ENCODE peak calls at places on chromosomes 6 and 20, in eight cellular contexts. I is tibial artery; Z is endothelial cell of umbilical vein; W is tibial nerve; H is SK-N-SH; F is PC-9; U is CD8-positive, alpha-beta memory T cell; D is uterus. S is an unnamed sample.

GRCh38 chr6:145643760-145644159 is 91.6 kb downstream of the EPM2A start:
- DNase-seq in H (no peak), F (no peak), U (no peak), I (no peak), D (no peak), W (no peak), Z (no peak), S (no peak)

GRCh38 chr6:5995705-5996686 is 10.7 kb downstream of the NRN1 start:
- DNase-seq in H (peak; percentile 88), W (peak; percentile 74), F (no peak), U (no peak), D (peak; percentile 46), Z (peak; percentile 79), I (peak; percentile 88), S (no peak)

GRCh38 chr20:6509375-6509774 is 258.1 kb upstream of the BMP2 start:
- DNase-seq in I (no peak), W (no peak), Z (no peak), H (no peak), F (no peak), D (no peak), U (no peak), S (no peak)

GRCh38 chr6:42914546-42914945 is 1.3 kb upstream of the PTCRA start:
- DNase-seq in H (no peak), I (no peak), W (no peak), U (no peak), F (no peak), Z (no peak), D (no peak), S (no peak)

GRCh38 chr6:10518461-10519216 is 2.5 kb upstream of the GCNT2 start:
- DNase-seq in I (no peak), U (no peak), D (no peak), Z (peak; percentile 88), H (no peak), F (peak; percentile 47), W (no peak), S (peak; percentile 26)

GRCh38 chr6:82780334-82780733 is 285.3 kb downstream of the UBE3D start:
- DNase-seq in W (no peak), D (no peak), H (no peak), F (no peak), I (no peak), U (no peak), Z (no peak), S (no peak)

GRCh38 chr20:10356628-10357027 is 77.4 kb downstream of the MKKS start:
- DNase-seq in I (no peak), F (no peak), Z (no peak), H (no peak), D (no peak), W (no peak), U (no peak), S (no peak)

GRCh38 chr6:106488494-106489369 is 128.2 kb downstream of the CRYBG1 start:
- DNase-seq in H (no peak), D (no peak), I (no peak), W (no peak), U (no peak), F (no peak), Z (no peak), S (no peak)

GRCh38 chr6:12012566-12013367 is 655 bp downstream of the HIVEP1 start:
- DNase-seq in F (peak; percentile 75), W (no peak), H (peak; percentile 69), D (peak; percentile 63), Z (peak; percentile 94), I (peak; percentile 88), U (peak; percentile 66), S (peak; percentile 71)

GRCh38 chr20:11045412-11046175 is 371.8 kb upstream of the JAG1 start:
- DNase-seq in D (no peak), I (no peak), U (no peak), Z (no peak), H (no peak), W (no peak), F (no peak), S (peak; percentile 94)

GRCh38 chr20:25194333-25194972 is 1.1 kb upstream of the ENTPD6 start:
- DNase-seq in I (no peak), U (no peak), D (no peak), Z (no peak), W (no peak), F (no peak), H (no peak), S (no peak)

GRCh38 chr6:49326337-49326736 is 136.7 kb downstream of the MMUT start:
- DNase-seq in D (no peak), Z (peak; percentile 95), H (no peak), I (no peak), W (no peak), F (no peak), U (no peak), S (no peak)

GRCh38 chr6:961407-961930 is 268.5 kb upstream of the EXOC2 start:
- DNase-seq in Z (no peak), F (no peak), I (no peak), D (no peak), W (no peak), U (no peak), H (no peak), S (no peak)

GRCh38 chr20:56779452-56780143 is 150.5 kb downstream of the TFAP2C start:
- DNase-seq in W (no peak), H (no peak), U (no peak), I (no peak), F (no peak), Z (no peak), D (no peak), S (no peak)

DNA sequence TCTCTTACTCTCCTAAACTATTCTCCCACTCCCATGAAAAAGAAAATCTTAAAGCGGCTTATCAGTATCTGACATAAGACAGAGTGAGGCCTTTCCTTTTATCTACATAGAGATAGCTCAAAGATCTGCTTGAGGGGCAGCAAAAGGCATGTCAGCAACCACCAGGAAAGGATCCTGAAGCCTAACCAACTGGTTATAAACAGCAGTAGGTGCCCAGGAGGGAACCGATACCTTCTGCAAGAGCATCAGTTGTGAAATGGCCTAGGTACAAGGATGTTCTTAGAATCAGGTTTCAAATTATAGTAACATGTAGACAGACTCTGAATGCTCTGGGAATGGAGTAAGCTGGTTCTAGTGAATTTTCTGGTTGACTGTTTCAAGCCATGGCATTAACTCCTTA is 21.4 kb downstream of the JARID2 start:
- DNase-seq in I (no peak), Z (no peak), W (no peak), H (no peak), U (no peak), F (no peak), D (no peak), S (no peak)
- H3K27ac ChIP-seq in I (no peak overlapping the region), Z (no peak overlapping the region), W (no peak overlapping the region), H (no peak overlapping the region), U (no peak overlapping the region), F (no peak overlapping the region), D (no peak overlapping the region), S (no peak overlapping the region)

GRCh38 chr6:37258405-37258704 is 411 bp upstream of the TMEM217 start:
- DNase-seq in D (no peak), U (no peak), Z (no peak), I (no peak), F (no peak), W (no peak), H (no peak), S (no peak)

GRCh38 chr6:37257320-37257633 is 295 bp upstream of the TBC1D22B start:
- DNase-seq in F (no peak), H (peak; percentile 9), U (no peak), Z (no peak), W (no peak), I (no peak), D (no peak), S (no peak)

GRCh38 chr6:37257634-37258404 is at the start of the genes TBC1D22B and TMEM217:
- DNase-seq in Z (peak; percentile 96), I (peak; percentile 98), U (peak; percentile 92), D (peak; percentile 94), W (peak; percentile 93), F (peak; percentile 97), H (peak; percentile 97), S (peak; percentile 98)

GRCh38 chr6:37259191-37259590 is 1.2 kb upstream of the TMEM217 start:
- DNase-seq in F (no peak), U (peak; percentile 22), D (no peak), Z (peak; percentile 89), W (no peak), H (no peak), I (no peak), S (no peak)

GRCh38 chr6:37258716-37259115 is 772 bp upstream of the TMEM217 start:
- DNase-seq in U (no peak), H (no peak), I (no peak), F (no peak), W (no peak), D (no peak), Z (peak; percentile 50), S (no peak)
- H3K4me3 ChIP-seq in U (peak overlapping the region; percentile 95), H (peak overlapping the region; percentile 65), I (peak overlapping the region; percentile 78), F (peak overlapping the region; percentile 95), W (peak overlapping the region; percentile 68), D (peak overlapping the region; percentile 70), Z (peak overlapping the region; percentile 80), S (peak overlapping the region; percentile 89)

DNA sequence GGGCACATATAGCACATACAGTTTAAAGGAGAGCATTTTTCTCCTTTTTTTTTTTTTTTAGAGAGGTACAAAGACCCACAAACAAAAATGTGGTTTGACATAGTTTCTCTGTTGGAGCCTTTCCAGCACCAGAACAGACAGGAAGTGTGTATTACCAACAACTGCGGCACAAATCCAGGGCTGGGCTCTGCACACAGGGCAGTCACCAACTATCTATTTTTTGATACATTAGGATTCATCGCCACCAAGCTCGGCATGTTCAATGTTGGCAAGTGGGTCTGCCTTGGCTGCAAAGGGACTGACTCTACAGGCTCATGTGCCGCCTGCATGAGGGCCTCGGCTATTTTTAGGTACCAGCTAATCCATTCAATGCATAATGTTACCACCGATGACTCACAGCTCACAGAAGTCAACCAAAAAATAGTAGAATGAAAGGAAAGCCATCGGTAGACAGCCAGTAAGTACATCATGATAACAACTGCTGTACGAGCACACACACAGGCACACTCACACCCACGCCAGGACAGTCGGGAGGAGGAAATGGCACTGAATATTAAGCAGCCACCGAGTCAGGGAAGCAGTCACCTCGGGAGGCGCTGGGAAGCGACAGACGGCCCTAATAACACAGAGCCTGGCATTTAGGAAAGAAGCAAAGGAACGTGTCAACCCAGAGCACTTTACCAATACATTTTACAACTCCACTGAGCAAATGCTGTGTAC is 81.6 kb downstream of the GMPR start:
- DNase-seq in U (peak; percentile 83), F (peak; percentile 61), I (peak; percentile 90), H (no peak), W (no peak), Z (peak; percentile 95), D (peak; percentile 60), S (peak; percentile 59)
- H3K27ac ChIP-seq in U (peak overlapping the region; percentile 78), F (no peak overlapping the region), I (peak overlapping the region; percentile 96), H (peak overlapping the region; percentile 56), W (peak overlapping the region; percentile 5), Z (peak overlapping the region; percentile 87), D (peak overlapping the region; percentile 79), S (peak overlapping the region; percentile 82)

GRCh38 chr6:36738108-36738507 is 40.5 kb downstream of the RAB44 start:
- DNase-seq in I (no peak), Z (no peak), W (no peak), F (no peak), H (no peak), U (no peak), D (no peak), S (no peak)

GRCh38 chr6:36737043-36737785 is 39.6 kb downstream of the RAB44 start:
- DNase-seq in D (no peak), U (no peak), W (no peak), F (no peak), H (no peak), Z (no peak), I (no peak), S (no peak)

GRCh38 chr6:36733300-36733699 is 35.7 kb downstream of the RAB44 start:
- DNase-seq in W (no peak), U (no peak), H (no peak), F (no peak), D (no peak), Z (no peak), I (no peak), S (no peak)

GRCh38 chr6:36734486-36735060 is 36.9 kb downstream of the RAB44 start:
- DNase-seq in W (no peak), D (no peak), F (no peak), H (no peak), U (no peak), I (no peak), Z (no peak), S (no peak)

GRCh38 chr6:36735110-36735971 is 37.7 kb downstream of the RAB44 start:
- DNase-seq in U (peak; percentile 15), W (peak; percentile 73), Z (peak; percentile 68), I (peak; percentile 94), H (no peak), D (peak; percentile 87), F (peak; percentile 35), S (peak; percentile 45)
- H3K4me3 ChIP-seq in U (peak overlapping the region; percentile 17), W (peak overlapping the region; percentile 10), Z (no peak overlapping the region), I (peak overlapping the region; percentile 50), H (no peak overlapping the region), D (peak overlapping the region; percentile 27), F (no peak overlapping the region), S (no peak overlapping the region)